ENCODE peak calls at places on chromosomes 1 and 21, in five cellular contexts. X is suprapubic skin; G is T-helper 22 cell; W is EL; L is CD4-positive, alpha-beta T cell. S is an unnamed sample.

GRCh38 chr1:208167229-208167869 is 76.8 kb downstream of the PLXNA2 start:
- DNase-seq in W (no peak), L (no peak), X (no peak), G (no peak), S (no peak)

GRCh38 chr1:202701200-202701599 is 9.1 kb downstream of the SYT2 start:
- DNase-seq in X (no peak), G (no peak), W (no peak), L (no peak), S (no peak)

GRCh38 chr1:115536279-115536816 is 105.4 kb upstream of the VANGL1 start:
- DNase-seq in G (no peak), L (no peak), X (no peak), W (no peak), S (no peak)

GRCh38 chr1:182141040-182141439 is 79.5 kb upstream of the ZNF648 start:
- DNase-seq in X (no peak), L (no peak), G (no peak), W (no peak), S (no peak)

GRCh38 chr21:27451116-27451515 is 484.2 kb upstream of the ADAMTS5 start:
- DNase-seq in L (no peak), G (no peak), X (no peak), W (no peak), S (no peak)

GRCh38 chr1:45177452-45177851 is 29.0 kb downstream of the ZSWIM5 start:
- DNase-seq in X (no peak), W (no peak), L (no peak), G (no peak), S (no peak)

GRCh38 chr21:46112731-46113215 is 14.9 kb downstream of the COL6A2 start:
- DNase-seq in L (no peak), X (peak; percentile 57), W (no peak), G (no peak), S (no peak)

GRCh38 chr1:32869844-32870614 is 683 bp downstream of the FNDC5 start:
- DNase-seq in X (no peak), G (no peak), W (no peak), L (no peak), S (no peak)

GRCh38 chr1:15154480-15155036 is 1.0 kb downstream of the TMEM51 start:
- DNase-seq in X (peak; percentile 78), L (no peak), G (no peak), W (peak; percentile 50), S (no peak)

GRCh38 chr1:178727014-178727895 is 2.2 kb downstream of the RALGPS2 start:
- DNase-seq in G (no peak), L (no peak), W (peak; percentile 23), X (no peak), S (no peak)

S was measured in SW 1271.